ENCODE peak calls at places on chromosome 4, in six cellular contexts. A, H, P, U, Z and N are unnamed samples.

GRCh38 chr4:33724685-33725084 is 2519.6 kb downstream of the ARAP2 start:
- DNase-seq in A (no peak), H (no peak), P (no peak), U (no peak), Z (no peak), N (no peak)

GRCh38 chr4:80309301-80310004 is 26.1 kb upstream of the CFAP299 start:
- DNase-seq in A (no peak), H (peak), P (peak), U (no peak), Z (no peak), N (peak)

GRCh38 chr4:186819357-186820086 is 95.9 kb upstream of the FAT1 start:
- DNase-seq in A (no peak), H (no peak), P (no peak), U (no peak), Z (no peak), N (no peak)

GRCh38 chr4:108053281-108053701 is 63.6 kb downstream of the HADH start:
- DNase-seq in A (no peak), H (peak), P (no peak), U (no peak), Z (no peak), N (no peak)

GRCh38 chr4:19623866-19624265 is 627.8 kb upstream of the SLIT2 start:
- DNase-seq in A (no peak), H (no peak), P (no peak), U (no peak), Z (no peak), N (peak)

GRCh38 chr4:128802680-128803628 is 6.5 kb upstream of the JADE1 start:
- DNase-seq in A (no peak), H (no peak), P (no peak), U (no peak), Z (no peak), N (no peak)

GRCh38 chr4:147928400-147928799 is 196.5 kb downstream of the ARHGAP10 start:
- DNase-seq in A (no peak), H (no peak), P (no peak), U (no peak), Z (no peak), N (peak)

GRCh38 chr4:74424111-74424510 is 20.8 kb upstream of the AREG start:
- DNase-seq in A (no peak), H (no peak), P (no peak), U (no peak), Z (no peak), N (no peak)

GRCh38 chr4:153222790-153223417 is 18.7 kb downstream of the TRIM2 start:
- DNase-seq in A (peak), H (peak), P (peak), U (peak), Z (peak), N (peak)

GRCh38 chr4:181946902-181947301 is 296.3 kb upstream of the TENM3 start:
- DNase-seq in A (no peak), H (peak), P (no peak), U (no peak), Z (no peak), N (no peak)

GRCh38 chr4:57220734-57221133 is 110.5 kb upstream of the IGFBP7 start:
- DNase-seq in A (no peak), H (no peak), P (no peak), U (no peak), Z (no peak), N (no peak)

GRCh38 chr4:155474758-155475157 is 98.0 kb upstream of the MAP9 start:
- DNase-seq in A (no peak), H (no peak), P (no peak), U (no peak), Z (no peak), N (peak)

GRCh38 chr4:19021617-19022016 is 1000.1 kb upstream of the LCORL start:
- DNase-seq in A (no peak), H (no peak), P (no peak), U (no peak), Z (no peak), N (no peak)

GRCh38 chr4:183812567-183812966 is 92.5 kb upstream of the STOX2 start:
- DNase-seq in A (no peak), H (no peak), P (no peak), U (no peak), Z (no peak), N (no peak)

GRCh38 chr4:88846232-88846790 is 148.7 kb upstream of the NAP1L5 start:
- DNase-seq in A (no peak), H (no peak), P (peak), U (no peak), Z (no peak), N (peak)

GRCh38 chr4:82697561-82697960 is 101.0 kb downstream of the SCD5 start:
- DNase-seq in A (no peak), H (no peak), P (no peak), U (no peak), Z (no peak), N (no peak)

GRCh38 chr4:90071289-90072235 is 55.6 kb upstream of the CCSER1 start:
- DNase-seq in A (no peak), H (no peak), P (no peak), U (no peak), Z (no peak), N (no peak)

GRCh38 chr4:174154455-174154854 is 129.0 kb downstream of the FBXO8 start:
- DNase-seq in A (no peak), H (peak), P (peak), U (no peak), Z (peak), N (peak)

GRCh38 chr4:38030023-38030422 is 69.8 kb downstream of the PTTG2 start:
- DNase-seq in A (no peak), H (no peak), P (peak), U (no peak), Z (no peak), N (no peak)

GRCh38 chr4:41384992-41385391 is 128.3 kb downstream of the UCHL1 start:
- DNase-seq in A (no peak), H (no peak), P (no peak), U (no peak), Z (peak), N (peak)

GRCh38 chr4:99205104-99205979 is 13.7 kb downstream of the ADH6 start:
- DNase-seq in A (no peak), H (no peak), P (no peak), U (no peak), Z (peak), N (no peak)

GRCh38 chr4:150070464-150071170 is 7.6 kb upstream of the DCLK2 start:
- DNase-seq in A (no peak), H (peak), P (no peak), U (no peak), Z (no peak), N (no peak)

GRCh38 chr4:54643958-54644357 is 13.8 kb upstream of the KIT start:
- DNase-seq in A (no peak), H (no peak), P (no peak), U (no peak), Z (no peak), N (no peak)

GRCh38 chr4:7147261-7147660 is 45.1 kb upstream of the SORCS2 start:
- DNase-seq in A (no peak), H (no peak), P (no peak), U (no peak), Z (no peak), N (no peak)

GRCh38 chr4:152100378-152101201 is 339.8 kb upstream of the GATB start:
- DNase-seq in A (no peak), H (no peak), P (peak), U (peak), Z (no peak), N (peak)

GRCh38 chr4:184415071-184415470 is 59.3 kb downstream of the IRF2 start:
- DNase-seq in A (no peak), H (no peak), P (peak), U (no peak), Z (no peak), N (no peak)

GRCh38 chr4:161952382-161952781 is 211.4 kb downstream of the FSTL5 start:
- DNase-seq in A (no peak), H (no peak), P (no peak), U (no peak), Z (no peak), N (peak)

GRCh38 chr4:1136028-1136427 is 22.7 kb upstream of the RNF212 start:
- DNase-seq in A (no peak), H (peak), P (no peak), U (no peak), Z (no peak), N (no peak)

GRCh38 chr4:75542824-75543223 is 13.0 kb upstream of the ODAPH start:
- DNase-seq in A (no peak), H (peak), P (peak), U (no peak), Z (no peak), N (no peak)

GRCh38 chr4:142043509-142043908 is 407.1 kb downstream of the IL15 start:
- DNase-seq in A (no peak), H (peak), P (peak), U (no peak), Z (no peak), N (no peak)

GRCh38 chr4:2865381-2865780 is 21.7 kb downstream of the ADD1 start:
- DNase-seq in A (no peak), H (no peak), P (no peak), U (no peak), Z (no peak), N (no peak)

GRCh38 chr4:121696641-121697461 is at the start of gene ANXA5:
- DNase-seq in A (peak), H (peak), P (peak), U (peak), Z (peak), N (peak)

GRCh38 chr4:182749768-182750167 is 167.4 kb downstream of the DCTD start:
- DNase-seq in A (no peak), H (no peak), P (no peak), U (no peak), Z (no peak), N (peak)